ENCODE peak calls at places on chromosomes 16 and 17, in nine cellular contexts. Q is upper lobe of right lung; M is naive thymus-derived CD4-positive, alpha-beta T cell; F is lower lobe of right lung; D is SJSA1; K is lung; U is endodermal cell; L is PC-9; T is thoracic aorta. Z is an unnamed sample.

GRCh38 chr16:24858219-24859041 is 12.7 kb downstream of the SLC5A11 start:
- DNase-seq in Q (peak; percentile 70), D (peak; percentile 74), T (no peak), K (no peak), F (peak; percentile 52), L (peak; percentile 59), U (peak; percentile 91), M (peak; percentile 17), Z (peak; percentile 67)

GRCh38 chr17:76446449-76447231 is 6.3 kb downstream of the UBE2O start:
- DNase-seq in U (peak; percentile 82), D (peak; percentile 76), K (peak; percentile 61), T (no peak), F (no peak), L (peak; percentile 67), Q (no peak), M (no peak), Z (peak; percentile 41)

GRCh38 chr17:73998246-73999220 is 204.9 kb upstream of the RPL38 start:
- DNase-seq in T (no peak), Q (peak; percentile 79), U (peak; percentile 97), F (peak; percentile 68), L (peak; percentile 45), D (no peak), M (peak; percentile 48), K (peak; percentile 51), Z (peak; percentile 64)

GRCh38 chr16:24525970-24526559 is 13.3 kb upstream of the RBBP6 start:
- DNase-seq in T (no peak), L (peak; percentile 39), U (no peak), K (peak; percentile 46), M (no peak), F (no peak), Q (no peak), D (peak; percentile 80), Z (no peak)

GRCh38 chr16:56344518-56345405 is 80.6 kb downstream of the AMFR start:
- DNase-seq in M (no peak), K (no peak), D (no peak), U (no peak), Q (no peak), F (peak; percentile 34), T (no peak), L (peak; percentile 86), Z (no peak)

GRCh38 chr16:2531696-2532493 is 687 bp upstream of the CEMP1 start:
- DNase-seq in K (peak; percentile 99), D (peak; percentile 98), T (peak; percentile 96), L (peak; percentile 99), Q (peak; percentile 100), M (peak; percentile 94), F (peak; percentile 100), U (peak; percentile 99), Z (peak; percentile 95)

GRCh38 chr17:6374271-6374691 is 60.6 kb downstream of the AIPL1 start:
- DNase-seq in Q (no peak), T (no peak), U (peak; percentile 64), K (no peak), M (no peak), D (no peak), L (peak; percentile 13), F (no peak), Z (no peak)

GRCh38 chr17:13114601-13115024 is 96.8 kb upstream of the ELAC2 start:
- DNase-seq in M (no peak), F (no peak), D (peak; percentile 97), U (peak; percentile 89), L (no peak), K (no peak), Q (no peak), T (no peak), Z (peak; percentile 98)

GRCh38 chr17:9371019-9371418 is 204.6 kb downstream of the STX8 start:
- DNase-seq in Q (no peak), K (no peak), D (peak; percentile 74), M (no peak), F (no peak), T (no peak), L (peak; percentile 8), U (no peak), Z (peak; percentile 45)

GRCh38 chr17:79399610-79400144 is 211.2 kb downstream of the RBFOX3 start:
- DNase-seq in D (no peak), F (no peak), L (no peak), T (no peak), M (no peak), K (no peak), U (no peak), Q (no peak), Z (no peak)

DNA sequence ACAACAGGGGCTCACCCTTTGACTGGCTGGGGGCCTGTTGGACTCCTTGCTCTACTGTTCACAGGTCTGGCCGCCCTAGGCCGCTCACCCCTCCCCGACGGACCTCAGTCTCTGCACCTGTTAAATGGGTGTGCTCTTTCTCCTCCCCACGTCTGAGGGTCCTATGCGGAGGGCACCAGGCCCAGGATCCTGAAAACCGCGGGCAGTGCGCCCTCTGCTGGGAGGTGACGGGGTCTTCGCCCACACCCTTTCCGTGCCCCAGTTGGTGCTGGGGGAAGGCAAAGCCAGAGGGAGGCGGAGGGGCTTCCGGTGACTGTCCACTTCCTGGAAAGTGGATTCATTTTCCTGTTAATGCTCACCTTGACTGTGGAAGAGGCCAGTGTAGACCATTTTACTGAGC is 1010.9 kb downstream of the KCNJ18 start:
- DNase-seq in F (no peak), D (no peak), T (no peak), M (no peak), U (no peak), L (no peak), K (no peak), Q (no peak), Z (no peak)
- H3K9me3 ChIP-seq in F (no peaks in the 10 kb centered on the region), D (peaks cover 2% of the 10 kb centered on the region), T (peaks cover under 1% of the 10 kb centered on the region), M (peaks cover 33% of the 10 kb centered on the region), U (peaks cover 81% of the 10 kb centered on the region), L (no peaks in the 10 kb centered on the region), K (peaks cover 2% of the 10 kb centered on the region), Q (no peaks in the 10 kb centered on the region), Z (peaks cover 2% of the 10 kb centered on the region)

GRCh38 chr16:19367335-19367734 is 50.3 kb upstream of the TMC5 start:
- DNase-seq in K (no peak), Q (no peak), U (no peak), D (no peak), L (no peak), F (no peak), M (no peak), T (no peak), Z (no peak)

GRCh38 chr16:19361587-19361986 is 56.1 kb upstream of the TMC5 start:
- DNase-seq in M (no peak), K (no peak), F (no peak), L (no peak), D (no peak), Q (no peak), T (no peak), U (no peak), Z (no peak)

GRCh38 chr16:19363741-19364140 is 53.9 kb upstream of the TMC5 start:
- DNase-seq in Q (no peak), T (no peak), K (no peak), D (no peak), U (no peak), M (no peak), L (no peak), F (no peak), Z (no peak)

GRCh38 chr16:19366384-19366783 is 51.3 kb upstream of the TMC5 start:
- DNase-seq in M (no peak), K (no peak), L (no peak), T (no peak), Q (no peak), D (no peak), F (no peak), U (no peak), Z (no peak)
- H3K4me1 ChIP-seq in M (no peaks in the 10 kb centered on the region), K (peaks cover 1% of the 10 kb centered on the region), L (no peaks in the 10 kb centered on the region), T (no peaks in the 10 kb centered on the region), Q (no peaks in the 10 kb centered on the region), D (peaks cover 6% of the 10 kb centered on the region), F (no peaks in the 10 kb centered on the region), U (no peaks in the 10 kb centered on the region), Z (no peaks in the 10 kb centered on the region)

GRCh38 chr17:82914375-82914774 is 74.6 kb upstream of the ZNF750 start:
- DNase-seq in F (peak; percentile 64), L (no peak), U (no peak), Q (peak; percentile 78), K (no peak), T (no peak), D (no peak), M (no peak), Z (no peak)

GRCh38 chr17:82913304-82914043 is 73.7 kb upstream of the ZNF750 start:
- DNase-seq in D (no peak), U (no peak), L (peak; percentile 13), Q (no peak), F (no peak), K (no peak), M (no peak), T (no peak), Z (peak; percentile 68)

GRCh38 chr17:82912571-82913089 is 72.8 kb upstream of the ZNF750 start:
- DNase-seq in Q (no peak), U (no peak), T (no peak), K (no peak), M (no peak), F (no peak), D (no peak), L (no peak), Z (no peak)

GRCh38 chr17:82915697-82916027 is 75.8 kb upstream of the ZNF750 start:
- DNase-seq in U (no peak), T (no peak), M (no peak), L (no peak), Q (no peak), D (no peak), F (no peak), K (no peak), Z (no peak)

DNA sequence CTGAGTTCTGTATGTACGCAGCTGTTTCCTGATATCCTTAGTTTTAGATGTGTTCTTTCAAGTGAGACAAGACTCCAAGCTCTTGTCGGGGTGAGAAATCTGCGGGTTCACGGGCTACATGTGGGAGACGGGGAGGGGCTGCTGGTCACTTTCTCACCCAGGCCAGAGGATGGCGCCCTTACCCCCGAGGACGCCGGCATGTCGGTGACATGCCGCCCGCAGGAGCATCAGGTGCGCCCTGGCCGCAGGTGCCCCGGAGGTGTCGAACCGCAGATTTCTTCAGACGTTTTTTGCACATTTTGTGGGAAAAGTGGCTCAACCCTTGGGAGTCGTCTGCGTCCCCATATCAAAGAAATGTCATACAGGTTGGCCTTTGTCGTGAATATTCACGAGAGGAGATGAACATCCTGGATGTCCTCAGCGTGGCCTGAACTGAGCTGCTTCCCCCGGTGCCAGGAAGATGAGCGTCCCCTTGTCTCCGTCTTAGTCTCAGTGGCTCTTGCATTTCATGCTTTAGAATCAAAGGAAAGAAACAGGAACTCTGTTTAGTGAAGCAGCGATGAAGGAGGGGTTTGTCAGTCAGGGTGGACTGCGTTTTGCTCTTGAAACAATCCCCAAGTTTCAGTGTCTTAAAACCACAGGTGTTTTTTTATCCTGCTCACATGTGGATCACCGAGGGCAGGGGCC is 75.3 kb upstream of the ZNF750 start:
- DNase-seq in Q (no peak), T (no peak), U (no peak), K (no peak), D (no peak), M (no peak), F (no peak), L (no peak), Z (no peak)
- H3K4me3 ChIP-seq in Q (no peak overlapping the region), T (no peak overlapping the region), U (no peak overlapping the region), K (no peak overlapping the region), D (no peak overlapping the region), M (no peak overlapping the region), F (no peak overlapping the region), L (no peak overlapping the region), Z (no peak overlapping the region)

DNA sequence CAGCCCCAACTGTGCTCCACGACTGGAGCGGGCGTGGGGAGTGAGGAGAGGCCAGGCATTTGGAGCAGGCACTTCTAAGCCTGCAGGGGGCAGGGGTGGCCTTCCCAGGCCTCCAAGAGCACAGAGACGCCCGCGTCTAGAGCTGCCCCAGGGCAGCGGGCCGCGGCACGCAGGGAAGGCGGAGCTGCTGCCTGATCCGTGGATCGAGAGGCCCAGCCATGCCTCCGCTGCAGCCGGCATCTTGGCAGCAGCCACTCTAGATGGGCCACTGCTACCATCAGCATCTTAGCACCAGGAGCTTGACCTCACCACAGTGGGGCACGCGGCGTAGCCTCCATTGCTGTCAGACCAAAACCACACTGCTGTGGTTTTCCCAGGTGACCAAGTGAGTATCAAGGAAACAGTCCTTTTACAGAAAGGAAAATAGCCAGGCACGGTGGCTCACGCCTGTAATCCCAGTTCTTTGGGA is 20.4 kb upstream of the WDR45B start:
- DNase-seq in M (no peak), K (peak; percentile 65), L (peak; percentile 60), D (peak; percentile 81), T (no peak), U (peak; percentile 94), F (peak; percentile 80), Q (peak; percentile 89), Z (peak; percentile 90)
- H3K9me3 ChIP-seq in M (no peaks in the 10 kb centered on the region), K (no peaks in the 10 kb centered on the region), L (no peaks in the 10 kb centered on the region), D (no peaks in the 10 kb centered on the region), T (no peaks in the 10 kb centered on the region), U (no peaks in the 10 kb centered on the region), F (no peaks in the 10 kb centered on the region), Q (no peaks in the 10 kb centered on the region), Z (no peaks in the 10 kb centered on the region)

Z was measured in SJCRH30.